ENCODE peak calls at places on chromosomes 12 and 14, in nine cellular contexts. F, C, Z, S, M, H, K, R and O are unnamed samples.

GRCh38 chr14:72451081-72451972 is 442.6 kb downstream of the DPF3 start:
- DNase-seq in F (peak), C (no peak), Z (no peak), S (no peak), M (no peak), H (no peak), K (peak), R (no peak), O (peak)

GRCh38 chr12:62438098-62438692 is 28.4 kb upstream of the MON2 start:
- DNase-seq in F (peak), C (peak), Z (peak), S (no peak), M (peak), H (peak), K (peak), R (peak), O (peak)

GRCh38 chr12:12582193-12582881 is 19.7 kb upstream of the DUSP16 start:
- DNase-seq in F (no peak), C (no peak), Z (no peak), S (no peak), M (no peak), H (no peak), K (no peak), R (no peak), O (no peak)

GRCh38 chr14:91980157-91980556 is 32.7 kb upstream of the FBLN5 start:
- DNase-seq in F (no peak), C (no peak), Z (no peak), S (no peak), M (peak), H (peak), K (peak), R (peak), O (peak)

GRCh38 chr12:101698782-101699347 is 1.4 kb downstream of the CHPT1 start:
- DNase-seq in F (no peak), C (no peak), Z (no peak), S (no peak), M (no peak), H (peak), K (no peak), R (peak), O (no peak)

GRCh38 chr14:20332386-20332945 is 613 bp downstream of the CCNB1IP1 start:
- DNase-seq in F (peak), C (peak), Z (no peak), S (no peak), M (no peak), H (no peak), K (peak), R (peak), O (peak)

GRCh38 chr12:97276198-97276580 is 186.4 kb upstream of the RMST start:
- DNase-seq in F (no peak), C (no peak), Z (peak), S (no peak), M (no peak), H (no peak), K (no peak), R (no peak), O (no peak)

GRCh38 chr12:6097384-6097783 is 27.1 kb downstream of the VWF start:
- DNase-seq in F (no peak), C (no peak), Z (no peak), S (no peak), M (peak), H (peak), K (no peak), R (no peak), O (peak)

GRCh38 chr14:68876976-68877375 is 84.1 kb upstream of the ZFP36L1 start:
- DNase-seq in F (no peak), C (no peak), Z (no peak), S (no peak), M (no peak), H (no peak), K (no peak), R (no peak), O (no peak)

GRCh38 chr14:61372842-61373555 is 51.6 kb downstream of the PRKCH start:
- DNase-seq in F (no peak), C (no peak), Z (no peak), S (no peak), M (no peak), H (no peak), K (no peak), R (no peak), O (no peak)

GRCh38 chr12:83945871-83946270 is 966.7 kb downstream of the SLC6A15 start:
- DNase-seq in F (no peak), C (no peak), Z (no peak), S (no peak), M (peak), H (peak), K (peak), R (peak), O (peak)

GRCh38 chr12:71799105-71799504 is 40.5 kb upstream of the TBC1D15 start:
- DNase-seq in F (no peak), C (peak), Z (no peak), S (no peak), M (peak), H (peak), K (no peak), R (peak), O (peak)

GRCh38 chr14:21557084-21557901 is 22.6 kb downstream of the OR10G3 start:
- DNase-seq in F (peak), C (peak), Z (peak), S (peak), M (peak), H (peak), K (peak), R (peak), O (peak)

GRCh38 chr12:82461851-82462250 is 103.5 kb downstream of the METTL25 start:
- DNase-seq in F (no peak), C (no peak), Z (no peak), S (no peak), M (peak), H (no peak), K (no peak), R (peak), O (peak)

GRCh38 chr12:118183711-118184110 is 47.8 kb downstream of the PEBP1 start:
- DNase-seq in F (no peak), C (no peak), Z (no peak), S (no peak), M (peak), H (no peak), K (peak), R (no peak), O (peak)

GRCh38 chr12:30694971-30695326 is 720 bp downstream of the IPO8 start:
- DNase-seq in F (no peak), C (peak), Z (peak), S (no peak), M (peak), H (peak), K (peak), R (peak), O (peak)

GRCh38 chr14:37063467-37064240 is 108.8 kb downstream of the SLC25A21 start:
- DNase-seq in F (no peak), C (no peak), Z (no peak), S (no peak), M (peak), H (no peak), K (no peak), R (peak), O (peak)

GRCh38 chr12:54360717-54361456 is 3.4 kb downstream of the GPR84 start:
- DNase-seq in F (peak), C (peak), Z (peak), S (peak), M (peak), H (peak), K (peak), R (peak), O (peak)

GRCh38 chr12:9331218-9331626 is 123.0 kb upstream of the PZP start:
- DNase-seq in F (peak), C (peak), Z (peak), S (peak), M (peak), H (peak), K (peak), R (peak), O (peak)

GRCh38 chr12:91202390-91202789 is 19.8 kb upstream of the DCN start:
- DNase-seq in F (no peak), C (no peak), Z (no peak), S (no peak), M (peak), H (no peak), K (no peak), R (no peak), O (peak)

GRCh38 chr12:19960527-19960926 is 407.8 kb upstream of the PDE3A start:
- DNase-seq in F (no peak), C (no peak), Z (no peak), S (no peak), M (no peak), H (no peak), K (no peak), R (no peak), O (no peak)

GRCh38 chr14:88005050-88005481 is at the start of gene GPR65:
- DNase-seq in F (peak), C (no peak), Z (no peak), S (no peak), M (no peak), H (no peak), K (peak), R (peak), O (no peak)

GRCh38 chr12:48104531-48104930 is 1.3 kb downstream of the SENP1 start:
- DNase-seq in F (no peak), C (no peak), Z (no peak), S (no peak), M (peak), H (no peak), K (peak), R (no peak), O (peak)

GRCh38 chr12:16399110-16399509 is 51.7 kb downstream of the MGST1 start:
- DNase-seq in F (no peak), C (no peak), Z (no peak), S (no peak), M (no peak), H (no peak), K (no peak), R (no peak), O (no peak)

GRCh38 chr12:46657416-46658411 is 168.1 kb downstream of the SLC38A4 start:
- DNase-seq in F (no peak), C (no peak), Z (no peak), S (no peak), M (peak), H (no peak), K (no peak), R (peak), O (peak)

GRCh38 chr12:48447755-48448154 is 24.6 kb upstream of the ANP32D start:
- DNase-seq in F (no peak), C (no peak), Z (no peak), S (no peak), M (no peak), H (no peak), K (no peak), R (no peak), O (no peak)

GRCh38 chr12:27462851-27463250 is 16.3 kb downstream of the SMCO2 start:
- DNase-seq in F (no peak), C (no peak), Z (no peak), S (peak), M (no peak), H (peak), K (no peak), R (peak), O (no peak)

GRCh38 chr12:127239781-127240180 is 1027.2 kb upstream of the TMEM132C start:
- DNase-seq in F (no peak), C (no peak), Z (no peak), S (no peak), M (no peak), H (no peak), K (no peak), R (no peak), O (no peak)

GRCh38 chr14:20469890-20470858 is 968 bp downstream of the PNP start:
- DNase-seq in F (peak), C (peak), Z (peak), S (no peak), M (peak), H (peak), K (peak), R (no peak), O (peak)

GRCh38 chr12:75116611-75117010 is 93.0 kb downstream of the KCNC2 start:
- DNase-seq in F (no peak), C (no peak), Z (no peak), S (no peak), M (no peak), H (no peak), K (no peak), R (no peak), O (no peak)

GRCh38 chr12:115990241-115990640 is 287.3 kb downstream of the MED13L start:
- DNase-seq in F (no peak), C (no peak), Z (no peak), S (no peak), M (no peak), H (no peak), K (peak), R (no peak), O (no peak)

DNA sequence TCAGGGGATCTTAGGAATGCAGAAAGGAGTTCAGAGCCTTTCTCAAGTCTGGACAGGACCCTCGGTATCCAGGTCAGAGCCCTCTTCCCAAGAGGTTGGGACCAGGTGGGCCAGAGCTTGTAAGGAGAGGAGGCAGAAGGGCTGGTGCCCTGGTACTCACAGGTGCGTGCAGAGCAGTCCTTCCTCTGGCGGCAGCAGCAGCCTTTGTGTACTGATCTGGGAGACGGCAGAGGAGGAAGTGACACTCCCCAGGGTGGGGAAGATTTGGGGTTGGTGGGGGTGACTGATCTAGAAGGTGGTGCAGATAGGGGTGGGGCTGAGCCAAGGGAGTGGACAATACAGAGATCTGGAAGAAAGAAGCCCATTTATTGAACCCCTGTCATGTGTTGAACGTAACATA is at the start of gene ITGB7:
- DNase-seq in F (peak), C (no peak), Z (no peak), S (no peak), M (no peak), H (no peak), K (peak), R (no peak), O (peak)
- H3K4me3 ChIP-seq in F (peak), C (no peak), Z (no peak), S (no peak), M (no peak), H (no peak), K (peak), R (no peak), O (no peak)

GRCh38 chr14:75699331-75699730 is 38.3 kb downstream of the TTLL5 start:
- DNase-seq in F (no peak), C (no peak), Z (no peak), S (no peak), M (no peak), H (no peak), K (no peak), R (no peak), O (no peak)
- H3K4me3 ChIP-seq in F (no peak), C (no peak), Z (no peak), S (no peak), M (no peak), H (no peak), K (no peak), R (no peak), O (no peak)

DNA sequence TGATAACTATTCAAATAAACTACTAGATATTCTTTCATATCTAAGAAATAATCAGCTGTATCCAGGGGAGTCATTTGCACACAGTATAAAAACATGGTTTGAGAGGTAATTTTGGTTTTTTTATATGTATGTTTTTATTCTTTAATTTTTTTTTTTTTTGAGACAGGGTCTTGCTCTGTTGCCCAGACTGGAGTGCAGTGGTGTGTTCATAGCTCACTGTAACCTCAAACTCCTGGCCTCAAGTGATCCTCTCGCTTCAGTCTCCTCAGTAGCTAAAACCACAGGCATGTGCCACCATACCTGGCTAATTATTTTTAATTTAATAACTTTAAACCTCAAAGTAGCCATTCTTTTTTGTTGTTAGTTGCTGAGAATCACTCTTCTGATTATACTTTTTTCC is 1.8 kb downstream of the PRORP start:
- DNase-seq in F (no peak), C (no peak), Z (no peak), S (no peak), M (no peak), H (no peak), K (no peak), R (peak), O (no peak)
- H3K4me3 ChIP-seq in F (no peak), C (no peak), Z (peak), S (no peak), M (no peak), H (no peak), K (no peak), R (no peak), O (no peak)

GRCh38 chr12:103590271-103590670 is 3.2 kb downstream of the STAB2 start:
- DNase-seq in F (no peak), C (no peak), Z (no peak), S (no peak), M (no peak), H (no peak), K (no peak), R (no peak), O (no peak)
- H3K4me3 ChIP-seq in F (no peak), C (no peak), Z (no peak), S (no peak), M (no peak), H (no peak), K (no peak), R (no peak), O (no peak)

DNA sequence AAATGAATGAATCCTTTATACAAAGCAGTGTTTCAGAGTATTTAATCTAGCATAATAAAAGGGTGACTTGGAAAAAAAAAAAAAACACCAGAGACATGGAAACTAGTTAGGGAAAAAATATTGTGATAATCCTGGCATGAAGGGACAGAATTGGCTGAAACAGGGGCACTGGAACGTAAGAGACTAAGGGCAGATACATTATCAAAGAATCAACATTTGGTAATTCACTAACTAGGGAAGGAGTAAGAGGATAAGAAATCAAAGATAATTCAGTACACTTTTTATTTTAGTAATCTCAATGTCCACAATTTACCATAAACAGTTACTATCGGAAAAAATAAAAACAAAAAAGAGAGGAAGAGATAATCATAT is 18.2 kb downstream of the PYM1 start:
- DNase-seq in F (no peak), C (no peak), Z (no peak), S (no peak), M (no peak), H (no peak), K (no peak), R (no peak), O (no peak)
- H3K4me3 ChIP-seq in F (no peak), C (no peak), Z (no peak), S (no peak), M (no peak), H (no peak), K (no peak), R (no peak), O (no peak)

DNA sequence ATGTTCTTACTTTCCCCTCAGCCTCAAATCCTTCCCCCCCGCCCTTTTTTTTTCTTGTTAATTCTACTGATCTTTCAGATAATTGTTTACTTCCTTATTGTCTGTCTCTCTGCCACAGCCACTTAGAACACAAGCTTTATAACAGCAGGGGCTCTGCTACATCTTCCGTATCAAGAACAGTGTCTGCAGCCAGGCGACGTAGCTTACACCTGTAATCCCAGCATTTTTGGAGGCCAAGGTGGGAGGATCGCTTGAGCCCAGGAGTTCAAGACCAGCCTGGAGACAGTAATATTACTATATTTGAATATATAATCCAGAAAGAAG is 5.4 kb downstream of the SOS2 start:
- DNase-seq in F (no peak), C (no peak), Z (no peak), S (no peak), M (no peak), H (no peak), K (peak), R (no peak), O (no peak)
- H3K4me3 ChIP-seq in F (no peak), C (no peak), Z (no peak), S (peak), M (no peak), H (no peak), K (no peak), R (no peak), O (no peak)

DNA sequence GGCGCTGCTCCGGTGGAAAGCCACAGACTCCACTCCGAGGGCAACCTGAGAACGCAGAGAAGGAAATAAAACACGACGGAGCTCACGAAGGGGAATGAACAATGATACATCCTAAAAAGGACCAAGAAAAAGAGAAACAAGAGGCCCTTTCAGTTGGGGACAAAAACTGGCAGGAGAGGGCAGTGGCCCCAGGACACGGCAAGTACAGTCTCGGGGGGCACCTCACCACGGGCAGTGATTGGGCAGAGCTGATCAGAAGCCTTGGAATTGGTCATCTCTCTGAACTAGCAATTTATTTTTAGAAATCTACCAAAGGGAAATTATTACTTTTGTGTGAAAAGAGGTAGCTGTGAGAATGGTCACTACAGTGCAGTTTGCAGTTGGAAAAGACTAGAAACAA is 27.9 kb downstream of the CCDC92 start:
- DNase-seq in F (no peak), C (no peak), Z (no peak), S (no peak), M (no peak), H (no peak), K (no peak), R (no peak), O (no peak)
- H3K4me3 ChIP-seq in F (no peak), C (no peak), Z (no peak), S (no peak), M (no peak), H (no peak), K (no peak), R (no peak), O (no peak)

DNA sequence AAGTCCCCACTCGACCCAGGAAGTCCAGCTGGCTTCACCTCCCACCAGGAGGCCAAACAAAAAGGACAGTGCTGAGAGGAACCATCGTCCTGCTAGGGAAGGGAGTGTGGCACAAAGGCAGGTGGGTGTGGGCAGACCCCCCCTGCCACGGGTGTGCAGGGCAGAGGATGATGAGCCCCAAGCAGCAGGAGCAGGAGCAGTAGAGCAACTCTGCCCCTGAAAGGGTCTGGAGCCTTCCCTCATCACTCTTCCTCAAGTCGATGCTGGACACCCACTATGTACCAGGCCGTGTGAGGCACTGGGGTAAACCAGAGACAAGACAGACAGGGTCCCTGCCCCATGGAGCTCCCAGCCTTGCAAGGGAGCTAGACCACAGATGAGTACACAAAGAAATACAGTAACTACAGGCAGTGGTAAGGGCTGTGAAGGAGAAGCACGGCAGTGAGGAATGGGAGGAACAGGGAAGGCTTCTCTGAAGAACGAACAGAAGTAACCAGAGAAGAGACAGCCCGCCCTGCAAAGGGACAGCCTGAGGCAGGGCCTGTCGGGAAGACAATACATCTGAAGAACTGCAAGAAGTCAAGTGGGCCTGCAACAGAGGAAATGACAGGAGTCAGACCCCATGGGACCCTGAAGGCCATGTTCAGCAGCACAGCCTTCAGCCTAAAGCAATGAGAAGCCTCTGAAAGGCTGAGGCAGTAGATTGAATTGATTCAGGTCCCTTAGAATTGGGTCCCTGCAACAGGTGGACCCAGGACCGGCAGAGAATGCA is 11.2 kb upstream of the ACTR6 start:
- DNase-seq in F (no peak), C (no peak), Z (no peak), S (no peak), M (no peak), H (no peak), K (no peak), R (no peak), O (no peak)
- H3K4me3 ChIP-seq in F (no peak), C (no peak), Z (no peak), S (no peak), M (no peak), H (no peak), K (no peak), R (no peak), O (no peak)